ENCODE peak calls at places on chromosomes 1 and 21, in ten cellular contexts. One of them, this sample, is unnamed.
A peak's percentile ranks its signal among the peaks of the same experiment; 100 is the strongest.

GRCh38 chr1:188365874-188366273 is 1537.1 kb downstream of the PLA2G4A start:
- DNase-seq in body of pancreas: no peak
- DNase-seq in stomach: no peak
- DNase-seq in tibial artery: no peak
- DNase-seq in fibroblast of lung: no peak
- DNase-seq in lower lobe of right lung: no peak
- DNase-seq in testis: no peak
- DNase-seq in heart left ventricle: no peak
- DNase-seq in CD8-positive, alpha-beta T cell: no peak
- DNase-seq in brain microvascular endothelial cell: no peak
- DNase-seq in this sample: no peak

GRCh38 chr1:37752213-37752582 is 12.7 kb downstream of the EPHA10 start:
- DNase-seq in body of pancreas: no peak
- DNase-seq in stomach: no peak
- DNase-seq in tibial artery: no peak
- DNase-seq in fibroblast of lung: no peak
- DNase-seq in lower lobe of right lung: no peak
- DNase-seq in testis: no peak
- DNase-seq in heart left ventricle: no peak
- DNase-seq in CD8-positive, alpha-beta T cell: no peak
- DNase-seq in brain microvascular endothelial cell: no peak
- DNase-seq in this sample: no peak

GRCh38 chr1:42369471-42369870 is 11.1 kb upstream of the RIMKLA start:
- DNase-seq in body of pancreas: no peak
- DNase-seq in stomach: no peak
- DNase-seq in tibial artery: no peak
- DNase-seq in fibroblast of lung: no peak
- DNase-seq in lower lobe of right lung: no peak
- DNase-seq in testis: no peak
- DNase-seq in heart left ventricle: no peak
- DNase-seq in CD8-positive, alpha-beta T cell: no peak
- DNase-seq in brain microvascular endothelial cell: no peak
- DNase-seq in this sample: no peak

GRCh38 chr1:233704125-233704881 is 90.4 kb downstream of the KCNK1 start:
- DNase-seq in body of pancreas: no peak
- DNase-seq in stomach: no peak
- DNase-seq in tibial artery: no peak
- DNase-seq in fibroblast of lung: peak; percentile 3
- DNase-seq in lower lobe of right lung: no peak
- DNase-seq in testis: no peak
- DNase-seq in heart left ventricle: no peak
- DNase-seq in CD8-positive, alpha-beta T cell: no peak
- DNase-seq in brain microvascular endothelial cell: no peak
- DNase-seq in this sample: no peak

GRCh38 chr21:34191876-34192275 is 118.5 kb downstream of the MRPS6 start:
- DNase-seq in body of pancreas: no peak
- DNase-seq in stomach: no peak
- DNase-seq in tibial artery: no peak
- DNase-seq in fibroblast of lung: no peak
- DNase-seq in lower lobe of right lung: no peak
- DNase-seq in testis: no peak
- DNase-seq in heart left ventricle: no peak
- DNase-seq in CD8-positive, alpha-beta T cell: no peak
- DNase-seq in brain microvascular endothelial cell: no peak
- DNase-seq in this sample: no peak

GRCh38 chr1:35298464-35298863 is 30.0 kb downstream of the ZMYM4 start:
- DNase-seq in body of pancreas: peak; percentile 31
- DNase-seq in stomach: peak; percentile 27
- DNase-seq in tibial artery: no peak
- DNase-seq in fibroblast of lung: peak; percentile 48
- DNase-seq in lower lobe of right lung: no peak
- DNase-seq in testis: peak; percentile 55
- DNase-seq in heart left ventricle: peak; percentile 31
- DNase-seq in CD8-positive, alpha-beta T cell: peak; percentile 20
- DNase-seq in brain microvascular endothelial cell: peak; percentile 29
- DNase-seq in this sample: peak; percentile 27

GRCh38 chr1:63615809-63616420 is 22.7 kb downstream of the PGM1 start:
- DNase-seq in body of pancreas: peak; percentile 76
- DNase-seq in stomach: peak; percentile 65
- DNase-seq in tibial artery: peak; percentile 76
- DNase-seq in fibroblast of lung: peak; percentile 84
- DNase-seq in lower lobe of right lung: no peak
- DNase-seq in testis: peak; percentile 81
- DNase-seq in heart left ventricle: no peak
- DNase-seq in CD8-positive, alpha-beta T cell: peak; percentile 71
- DNase-seq in brain microvascular endothelial cell: peak; percentile 75
- DNase-seq in this sample: peak; percentile 79

GRCh38 chr21:41817228-41817627 is 50.4 kb upstream of the RIPK4 start:
- DNase-seq in body of pancreas: peak; percentile 79
- DNase-seq in stomach: peak; percentile 74
- DNase-seq in tibial artery: peak; percentile 53
- DNase-seq in fibroblast of lung: peak; percentile 73
- DNase-seq in lower lobe of right lung: no peak
- DNase-seq in testis: peak; percentile 72
- DNase-seq in heart left ventricle: no peak
- DNase-seq in CD8-positive, alpha-beta T cell: peak; percentile 13
- DNase-seq in brain microvascular endothelial cell: peak; percentile 75
- DNase-seq in this sample: peak; percentile 57

GRCh38 chr1:29655145-29655544 is 418.8 kb downstream of the PTPRU start:
- DNase-seq in body of pancreas: no peak
- DNase-seq in stomach: peak; percentile 10
- DNase-seq in tibial artery: no peak
- DNase-seq in fibroblast of lung: no peak
- DNase-seq in lower lobe of right lung: no peak
- DNase-seq in testis: no peak
- DNase-seq in heart left ventricle: no peak
- DNase-seq in CD8-positive, alpha-beta T cell: no peak
- DNase-seq in brain microvascular endothelial cell: no peak
- DNase-seq in this sample: peak; percentile 1

GRCh38 chr1:43666608-43667007 is 16.7 kb downstream of the KDM4A start:
- DNase-seq in body of pancreas: no peak
- DNase-seq in stomach: no peak
- DNase-seq in tibial artery: no peak
- DNase-seq in fibroblast of lung: no peak
- DNase-seq in lower lobe of right lung: no peak
- DNase-seq in testis: no peak
- DNase-seq in heart left ventricle: no peak
- DNase-seq in CD8-positive, alpha-beta T cell: no peak
- DNase-seq in brain microvascular endothelial cell: no peak
- DNase-seq in this sample: no peak

GRCh38 chr1:119968601-119969000 is 72.3 kb upstream of the ADAM30 start:
- DNase-seq in body of pancreas: no peak
- DNase-seq in stomach: no peak
- DNase-seq in tibial artery: no peak
- DNase-seq in fibroblast of lung: no peak
- DNase-seq in lower lobe of right lung: no peak
- DNase-seq in testis: no peak
- DNase-seq in heart left ventricle: no peak
- DNase-seq in CD8-positive, alpha-beta T cell: no peak
- DNase-seq in brain microvascular endothelial cell: no peak
- DNase-seq in this sample: no peak

GRCh38 chr1:119968068-119968492 is 71.8 kb upstream of the ADAM30 start:
- DNase-seq in body of pancreas: peak; percentile 79
- DNase-seq in stomach: peak; percentile 77
- DNase-seq in tibial artery: peak; percentile 45
- DNase-seq in fibroblast of lung: peak; percentile 39
- DNase-seq in lower lobe of right lung: peak; percentile 73
- DNase-seq in testis: peak; percentile 76
- DNase-seq in heart left ventricle: peak; percentile 52
- DNase-seq in CD8-positive, alpha-beta T cell: peak; percentile 76
- DNase-seq in brain microvascular endothelial cell: peak; percentile 45
- DNase-seq in this sample: peak; percentile 84

GRCh38 chr1:119966681-119967080 is 70.4 kb upstream of the ADAM30 start:
- DNase-seq in body of pancreas: no peak
- DNase-seq in stomach: no peak
- DNase-seq in tibial artery: no peak
- DNase-seq in fibroblast of lung: no peak
- DNase-seq in lower lobe of right lung: no peak
- DNase-seq in testis: peak; percentile 45
- DNase-seq in heart left ventricle: no peak
- DNase-seq in CD8-positive, alpha-beta T cell: no peak
- DNase-seq in brain microvascular endothelial cell: no peak
- DNase-seq in this sample: no peak

GRCh38 chr1:119964673-119965363 is 68.5 kb upstream of the ADAM30 start:
- DNase-seq in body of pancreas: no peak
- DNase-seq in stomach: no peak
- DNase-seq in tibial artery: no peak
- DNase-seq in fibroblast of lung: peak; percentile 80
- DNase-seq in lower lobe of right lung: no peak
- DNase-seq in testis: no peak
- DNase-seq in heart left ventricle: peak; percentile 39
- DNase-seq in CD8-positive, alpha-beta T cell: no peak
- DNase-seq in brain microvascular endothelial cell: peak; percentile 49
- DNase-seq in this sample: no peak

DNA sequence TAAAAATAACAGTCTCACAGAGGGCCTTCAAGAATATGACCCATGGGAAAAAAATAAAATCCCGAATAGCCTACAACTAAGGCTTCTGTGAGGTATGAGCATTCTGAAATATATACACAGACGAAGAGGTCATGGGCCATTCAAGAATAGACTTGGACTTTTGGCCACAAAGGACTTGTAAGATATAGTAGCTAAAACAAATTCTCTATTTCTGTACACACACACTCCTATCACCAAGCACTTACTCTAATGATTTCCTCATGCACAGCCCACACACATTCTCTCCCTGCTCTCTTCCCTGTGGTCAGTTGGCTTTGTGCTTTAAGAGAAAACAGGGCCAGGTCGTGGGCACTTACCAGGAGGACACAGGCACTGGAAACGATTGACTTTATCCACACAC is 69.7 kb upstream of the ADAM30 start:
- DNase-seq in body of pancreas: no peak
- DNase-seq in stomach: no peak
- DNase-seq in tibial artery: no peak
- DNase-seq in fibroblast of lung: peak; percentile 57
- DNase-seq in lower lobe of right lung: no peak
- DNase-seq in testis: peak; percentile 28
- DNase-seq in heart left ventricle: no peak
- DNase-seq in CD8-positive, alpha-beta T cell: no peak
- DNase-seq in brain microvascular endothelial cell: peak; percentile 39
- DNase-seq in this sample: no peak
- H3K36me3 ChIP-seq in body of pancreas: peaks cover 3% of the 10 kb centered on the region
- H3K36me3 ChIP-seq in stomach: peaks cover 72% of the 10 kb centered on the region
- H3K36me3 ChIP-seq in tibial artery: peaks cover 38% of the 10 kb centered on the region
- H3K36me3 ChIP-seq in fibroblast of lung: peaks cover 15% of the 10 kb centered on the region
- H3K36me3 ChIP-seq in lower lobe of right lung: peaks cover 74% of the 10 kb centered on the region
- H3K36me3 ChIP-seq in testis: no peaks in the 10 kb centered on the region
- H3K36me3 ChIP-seq in heart left ventricle: peaks cover 48% of the 10 kb centered on the region
- H3K36me3 ChIP-seq in CD8-positive, alpha-beta T cell: peaks cover 26% of the 10 kb centered on the region
- H3K36me3 ChIP-seq in brain microvascular endothelial cell: peaks cover 80% of the 10 kb centered on the region
- H3K36me3 ChIP-seq in this sample: no peaks in the 10 kb centered on the region

DNA sequence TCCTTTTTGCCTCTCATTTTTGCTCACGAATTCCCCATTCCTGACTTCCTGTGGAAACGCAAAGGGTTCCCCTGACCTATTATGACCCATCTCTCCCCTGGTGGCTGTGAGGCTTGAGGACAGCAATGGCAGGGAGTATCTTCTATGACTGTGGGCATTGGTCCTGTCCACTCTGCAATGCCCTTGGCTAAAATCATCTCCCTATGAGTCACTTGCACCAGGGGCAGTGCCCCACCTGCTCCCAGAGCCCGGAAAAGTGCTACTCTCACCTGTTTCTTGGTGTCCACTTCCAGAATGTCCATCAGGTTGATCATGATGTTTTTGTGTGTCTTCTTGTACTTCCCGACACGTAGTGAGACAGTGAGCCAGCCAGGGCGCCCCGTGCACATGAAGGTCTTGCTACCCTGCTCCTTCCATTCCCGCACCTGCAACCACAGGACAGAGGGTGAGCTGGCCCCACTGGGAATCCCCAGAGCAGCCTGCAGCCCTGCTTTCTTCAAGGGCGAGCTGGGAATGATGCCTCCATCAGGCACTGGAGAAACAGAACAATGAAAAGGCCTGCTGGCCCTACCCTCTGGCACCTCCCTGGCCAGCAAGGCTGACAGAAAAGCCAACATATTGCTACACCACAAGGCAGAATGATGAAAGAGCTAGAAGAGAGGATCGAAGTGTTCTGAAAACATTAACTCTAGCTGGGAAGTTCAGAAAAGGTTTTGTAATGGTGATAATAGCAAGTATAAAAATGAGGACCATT is 3.5 kb downstream of the DHCR24 start:
- DNase-seq in body of pancreas: peak; percentile 24
- DNase-seq in stomach: no peak
- DNase-seq in tibial artery: peak; percentile 29
- DNase-seq in fibroblast of lung: peak; percentile 79
- DNase-seq in lower lobe of right lung: no peak
- DNase-seq in testis: no peak
- DNase-seq in heart left ventricle: no peak
- DNase-seq in CD8-positive, alpha-beta T cell: no peak
- DNase-seq in brain microvascular endothelial cell: no peak
- DNase-seq in this sample: no peak
- H3K36me3 ChIP-seq in body of pancreas: no peaks in the 10 kb centered on the region
- H3K36me3 ChIP-seq in stomach: peaks cover 16% of the 10 kb centered on the region
- H3K36me3 ChIP-seq in tibial artery: no peaks in the 10 kb centered on the region
- H3K36me3 ChIP-seq in fibroblast of lung: peaks cover 14% of the 10 kb centered on the region
- H3K36me3 ChIP-seq in lower lobe of right lung: peaks cover 18% of the 10 kb centered on the region
- H3K36me3 ChIP-seq in testis: no peaks in the 10 kb centered on the region
- H3K36me3 ChIP-seq in heart left ventricle: no peaks in the 10 kb centered on the region
- H3K36me3 ChIP-seq in CD8-positive, alpha-beta T cell: no peaks in the 10 kb centered on the region
- H3K36me3 ChIP-seq in brain microvascular endothelial cell: peaks cover 17% of the 10 kb centered on the region
- H3K36me3 ChIP-seq in this sample: no peaks in the 10 kb centered on the region

GRCh38 chr1:38827299-38827698 is 32.3 kb downstream of the RRAGC start:
- DNase-seq in body of pancreas: no peak
- DNase-seq in stomach: no peak
- DNase-seq in tibial artery: no peak
- DNase-seq in fibroblast of lung: no peak
- DNase-seq in lower lobe of right lung: no peak
- DNase-seq in testis: no peak
- DNase-seq in heart left ventricle: no peak
- DNase-seq in CD8-positive, alpha-beta T cell: no peak
- DNase-seq in brain microvascular endothelial cell: no peak
- DNase-seq in this sample: no peak
- H3K36me3 ChIP-seq in body of pancreas: no peaks in the 10 kb centered on the region
- H3K36me3 ChIP-seq in stomach: no peaks in the 10 kb centered on the region
- H3K36me3 ChIP-seq in tibial artery: no peaks in the 10 kb centered on the region
- H3K36me3 ChIP-seq in fibroblast of lung: no peaks in the 10 kb centered on the region
- H3K36me3 ChIP-seq in lower lobe of right lung: no peaks in the 10 kb centered on the region
- H3K36me3 ChIP-seq in testis: no peaks in the 10 kb centered on the region
- H3K36me3 ChIP-seq in heart left ventricle: no peaks in the 10 kb centered on the region
- H3K36me3 ChIP-seq in CD8-positive, alpha-beta T cell: no peaks in the 10 kb centered on the region
- H3K36me3 ChIP-seq in brain microvascular endothelial cell: no peaks in the 10 kb centered on the region
- H3K36me3 ChIP-seq in this sample: no peaks in the 10 kb centered on the region

GRCh38 chr1:27332536-27333281 is 9.1 kb upstream of the SYTL1 start:
- DNase-seq in body of pancreas: peak; percentile 59
- DNase-seq in stomach: peak; percentile 63
- DNase-seq in tibial artery: no peak
- DNase-seq in fibroblast of lung: peak; percentile 35
- DNase-seq in lower lobe of right lung: peak; percentile 69
- DNase-seq in testis: peak; percentile 57
- DNase-seq in heart left ventricle: peak; percentile 49
- DNase-seq in CD8-positive, alpha-beta T cell: peak; percentile 64
- DNase-seq in brain microvascular endothelial cell: no peak
- DNase-seq in this sample: no peak
- H3K36me3 ChIP-seq in body of pancreas: no peaks in the 10 kb centered on the region
- H3K36me3 ChIP-seq in stomach: peaks cover 93% of the 10 kb centered on the region
- H3K36me3 ChIP-seq in tibial artery: peaks cover 59% of the 10 kb centered on the region
- H3K36me3 ChIP-seq in fibroblast of lung: peaks cover 28% of the 10 kb centered on the region
- H3K36me3 ChIP-seq in lower lobe of right lung: peaks cover 87% of the 10 kb centered on the region
- H3K36me3 ChIP-seq in testis: no peaks in the 10 kb centered on the region
- H3K36me3 ChIP-seq in heart left ventricle: peaks cover 81% of the 10 kb centered on the region
- H3K36me3 ChIP-seq in CD8-positive, alpha-beta T cell: peaks cover 40% of the 10 kb centered on the region
- H3K36me3 ChIP-seq in brain microvascular endothelial cell: peaks cover 50% of the 10 kb centered on the region
- H3K36me3 ChIP-seq in this sample: no peaks in the 10 kb centered on the region